ENCODE peak calls at places on chromosomes 13 and 19, in six cellular contexts. T is A549, B is IMR-90, L is GM12878, J is K562, Y is HepG2. G is an unnamed sample.

GRCh38 chr19:17078038-17078919 is 2.7 kb downstream of the MYO9B start:
- DNase-seq in B (no peak), J (no peak), Y (no peak), L (no peak), T (no peak), G (no peak)

GRCh38 chr19:38569368-38569983 is 48.3 kb downstream of the MAP4K1 start:
- DNase-seq in L (no peak), Y (peak), J (no peak), T (peak), B (no peak), G (no peak)

GRCh38 chr19:43765109-43765876 is 10.5 kb upstream of the SMG9 start:
- DNase-seq in T (peak), B (peak), Y (peak), L (peak), J (peak), G (no peak)

GRCh38 chr13:114057131-114058050 is 75.0 kb downstream of the RASA3 start:
- DNase-seq in T (no peak), B (no peak), L (no peak), Y (no peak), J (no peak), G (no peak)

GRCh38 chr13:99429670-99430069 is 71.6 kb upstream of the TM9SF2 start:
- DNase-seq in L (no peak), Y (no peak), J (no peak), T (no peak), B (no peak), G (no peak)

GRCh38 chr19:16957151-16957662 is 68.4 kb downstream of the F2RL3 start:
- DNase-seq in L (no peak), T (no peak), J (no peak), B (no peak), Y (no peak), G (no peak)

GRCh38 chr19:37699057-37699456 is 20.5 kb downstream of the ZNF607 start:
- DNase-seq in T (no peak), J (no peak), B (peak), L (no peak), Y (peak), G (no peak)

GRCh38 chr13:99421758-99422555 is 79.3 kb upstream of the TM9SF2 start:
- DNase-seq in B (no peak), L (no peak), J (no peak), Y (no peak), T (no peak), G (no peak)

GRCh38 chr13:86710013-86710412 is 910.8 kb upstream of the SLITRK6 start:
- DNase-seq in B (no peak), J (no peak), L (no peak), T (no peak), Y (no peak), G (no peak)

GRCh38 chr13:25111557-25111956 is 15.6 kb downstream of the PABPC3 start:
- DNase-seq in B (peak), J (no peak), T (no peak), Y (no peak), L (no peak), G (no peak)

GRCh38 chr19:38057954-38058690 is 151.1 kb downstream of the SIPA1L3 start:
- DNase-seq in J (no peak), L (no peak), B (no peak), T (peak), Y (peak), G (no peak)

GRCh38 chr19:2217591-2217990 is 18.5 kb downstream of the PLEKHJ1 start:
- DNase-seq in L (no peak), T (no peak), B (no peak), J (no peak), Y (no peak), G (no peak)

GRCh38 chr13:19601749-19602725 is 31.4 kb upstream of the MPHOSPH8 start:
- DNase-seq in J (peak), T (peak), B (peak), L (no peak), Y (peak), G (peak)

GRCh38 chr19:17255150-17255621 is 9.4 kb downstream of the USHBP1 start:
- DNase-seq in T (no peak), J (no peak), B (no peak), Y (peak), L (no peak), G (no peak)

GRCh38 chr13:81171065-81171647 is 830.2 kb upstream of the SPRY2 start:
- DNase-seq in L (no peak), B (no peak), T (peak), J (peak), Y (peak), G (peak)

GRCh38 chr13:99464441-99464949 is 36.8 kb upstream of the TM9SF2 start:
- DNase-seq in L (no peak), B (peak), T (no peak), J (no peak), Y (no peak), G (no peak)

GRCh38 chr19:2631213-2631821 is 71.2 kb downstream of the GNG7 start:
- DNase-seq in L (no peak), Y (no peak), B (peak), T (no peak), J (no peak), G (no peak)

GRCh38 chr19:49809155-49809986 is 3.7 kb downstream of the FUZ start:
- DNase-seq in Y (peak), B (no peak), L (no peak), J (no peak), T (peak), G (no peak)

GRCh38 chr13:44667950-44668349 is 91.8 kb upstream of the TSC22D1 start:
- DNase-seq in L (no peak), Y (no peak), T (no peak), J (no peak), B (peak), G (no peak)

GRCh38 chr13:47472516-47472915 is 528.6 kb downstream of the SUCLA2 start:
- DNase-seq in Y (no peak), L (no peak), T (no peak), B (no peak), J (no peak), G (no peak)

GRCh38 chr19:17170538-17171297 is 44.4 kb upstream of the USE1 start:
- DNase-seq in B (no peak), L (no peak), Y (no peak), T (no peak), J (no peak), G (no peak)

GRCh38 chr13:83153833-83154232 is 728.4 kb downstream of the SLITRK1 start:
- DNase-seq in L (no peak), B (no peak), T (no peak), Y (no peak), J (no peak), G (no peak)

GRCh38 chr19:45483033-45483432 is 13.8 kb downstream of the RTN2 start:
- DNase-seq in Y (no peak), L (no peak), J (no peak), B (no peak), T (no peak), G (no peak)
- TF ChIP-seq BHLHE40 in Y (no peak), L (no peak), J (no peak), B (no peak), T (no peak), G (no peak)

GRCh38 chr19:14432817-14433453 is at the start of gene PKN1:
- DNase-seq in B (no peak), J (peak), L (no peak), T (peak), Y (no peak), G (peak)
- TF ChIP-seq BHLHE40 in B (no peak), J (peak), L (peak), T (no peak), Y (peak), G (no peak)

GRCh38 chr19:47493378-47494210 is 9.6 kb upstream of the KPTN start:
- DNase-seq in B (no peak), T (no peak), L (no peak), Y (no peak), J (no peak), G (no peak)
- TF ChIP-seq BHLHE40 in B (no peak), T (no peak), L (no peak), Y (no peak), J (no peak), G (no peak)

GRCh38 chr19:11942843-11943108 is 17.9 kb downstream of the ZNF700 start:
- DNase-seq in Y (no peak), J (no peak), L (no peak), T (no peak), B (no peak), G (no peak)
- TF ChIP-seq BHLHE40 in Y (no peak), J (no peak), L (no peak), T (no peak), B (no peak), G (no peak)

GRCh38 chr13:39490136-39490535 is 112.9 kb downstream of the LHFPL6 start:
- DNase-seq in Y (no peak), T (no peak), L (no peak), B (no peak), J (no peak), G (no peak)

GRCh38 chr13:39499580-39499979 is 103.4 kb downstream of the LHFPL6 start:
- DNase-seq in J (no peak), L (no peak), Y (no peak), B (no peak), T (no peak), G (no peak)

GRCh38 chr13:39498471-39499114 is 104.4 kb downstream of the LHFPL6 start:
- DNase-seq in J (no peak), Y (no peak), L (no peak), B (no peak), T (no peak), G (no peak)

GRCh38 chr13:39496487-39496998 is 106.5 kb downstream of the LHFPL6 start:
- DNase-seq in L (no peak), B (no peak), Y (no peak), J (no peak), T (no peak), G (no peak)

GRCh38 chr13:39493966-39494365 is 109.0 kb downstream of the LHFPL6 start:
- DNase-seq in T (no peak), B (no peak), J (no peak), L (no peak), Y (no peak), G (no peak)
- TF ChIP-seq BHLHE40 in T (no peak), B (no peak), J (no peak), L (no peak), Y (no peak), G (no peak)

GRCh38 chr19:13118424-13119193 is 545 bp downstream of the NACC1 start:
- DNase-seq in T (peak), J (peak), Y (peak), L (no peak), B (peak), G (peak)

GRCh38 chr19:13116282-13117175 is at the start of gene TRMT1:
- DNase-seq in T (peak), B (peak), Y (peak), L (peak), J (peak), G (peak)

GRCh38 chr19:13117772-13118423 is at the start of gene NACC1:
- DNase-seq in T (peak), B (peak), L (no peak), J (peak), Y (peak), G (peak)

GRCh38 chr19:13117176-13117771 is 734 bp upstream of the TRMT1 start:
- DNase-seq in L (no peak), T (no peak), J (no peak), B (no peak), Y (no peak), G (no peak)

DNA sequence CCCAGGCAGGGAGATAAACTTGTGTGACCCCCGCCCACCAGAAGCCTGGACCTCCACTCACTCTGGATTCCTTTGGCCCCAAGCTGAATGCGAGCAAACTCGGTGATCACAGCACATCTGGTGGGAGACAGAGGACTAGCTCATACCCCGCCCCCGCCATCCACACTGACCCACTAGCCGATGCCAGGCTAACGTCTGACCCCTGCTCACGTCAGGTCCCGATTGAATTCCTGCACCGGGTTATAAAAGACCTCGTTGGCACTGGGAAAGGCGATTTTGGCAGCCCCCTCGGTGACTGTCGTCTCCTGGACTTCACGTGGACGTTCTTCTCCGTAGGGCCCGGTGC is 631 bp downstream of the TRMT1 start:
- DNase-seq in Y (no peak), J (peak), B (no peak), T (no peak), L (no peak), G (no peak)
- TF ChIP-seq BHLHE40 in Y (no peak), J (no peak), B (no peak), T (no peak), L (no peak), G (no peak)

DNA sequence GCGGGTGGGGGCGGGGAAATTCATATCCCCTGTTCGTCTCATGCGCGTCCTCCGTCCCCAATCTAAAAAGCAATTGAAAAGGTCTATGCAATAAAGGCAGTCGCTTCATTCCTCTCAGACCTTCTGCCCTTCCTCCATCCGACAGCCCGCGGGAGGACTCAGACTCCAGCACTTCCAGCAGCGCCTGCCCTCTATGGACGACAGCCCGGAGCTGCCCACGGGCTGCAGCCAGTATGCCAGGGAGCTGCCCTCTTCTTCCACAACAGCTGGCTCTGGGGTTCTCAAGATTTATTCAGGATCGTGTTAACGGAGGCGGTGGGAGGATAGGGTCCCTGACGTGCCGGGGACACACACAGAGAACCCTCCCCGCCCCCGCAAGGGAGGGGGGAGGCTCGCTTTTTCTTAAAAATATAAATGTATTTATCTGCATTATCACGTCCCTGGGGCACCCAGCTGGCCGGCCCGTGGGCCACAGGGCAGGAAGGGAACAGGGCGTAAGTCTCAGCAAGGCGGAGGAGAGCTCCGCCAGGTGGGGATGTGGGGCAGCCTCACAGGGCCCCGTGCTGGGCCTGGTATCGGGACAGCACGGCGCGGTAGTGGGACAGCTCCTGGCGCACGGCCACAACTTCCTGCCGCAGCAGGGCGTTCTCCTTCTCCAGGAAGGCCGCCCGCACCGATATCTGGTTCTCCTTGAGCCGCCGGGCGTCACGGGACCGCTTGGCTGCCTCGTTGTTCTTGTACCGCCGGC is 6.7 kb downstream of the DBP start:
- DNase-seq in B (no peak), L (no peak), J (no peak), T (no peak), Y (no peak), G (no peak)
- TF ChIP-seq BHLHE40 in B (no peak), L (no peak), J (no peak), T (no peak), Y (no peak), G (no peak)

DNA sequence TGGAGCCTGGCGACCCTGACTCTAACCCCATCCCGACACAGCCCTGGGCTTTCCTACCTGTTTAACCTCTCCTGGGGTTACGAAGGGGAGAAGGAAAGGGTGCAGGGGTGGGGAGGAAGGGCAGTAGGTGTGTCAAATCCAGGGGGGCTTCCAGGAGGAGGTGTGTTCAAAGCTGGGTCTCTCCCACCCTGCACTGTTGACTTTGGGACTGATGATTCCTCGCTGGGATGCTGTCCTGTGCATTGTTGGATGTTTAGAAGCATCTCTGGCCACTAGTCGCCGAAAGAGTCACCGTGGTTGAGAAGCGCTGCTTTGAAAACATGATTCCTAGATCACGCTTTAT is 4.2 kb upstream of the FCER2 start:
- DNase-seq in L (no peak), B (no peak), J (no peak), T (no peak), Y (no peak), G (no peak)
- TF ChIP-seq BHLHE40 in L (no peak), B (no peak), J (no peak), T (no peak), Y (no peak), G (no peak)